ENCODE peak calls at places on chromosomes 16 and 17, in four cellular contexts. K is ascending aorta, L is adrenal gland, A is fibroblast of lung. X is an unnamed sample.

GRCh38 chr16:51665599-51665998 is 514.5 kb upstream of the SALL1 start:
- DNase-seq in A (no peak), K (no peak), L (no peak), X (no peak)

GRCh38 chr17:6713130-6713917 is at the start of gene SLC13A5:
- DNase-seq in K (no peak), A (peak; percentile 4), L (no peak), X (no peak)

GRCh38 chr16:28292731-28293588 is 635 bp downstream of the SBK1 start:
- DNase-seq in A (no peak), K (no peak), L (peak; percentile 47), X (no peak)

GRCh38 chr17:7438050-7438614 is 1.2 kb upstream of the FGF11 start:
- DNase-seq in L (peak; percentile 88), A (no peak), K (no peak), X (peak; percentile 79)

GRCh38 chr16:30609002-30609927 is 924 bp downstream of the ZNF689 start:
- DNase-seq in L (peak; percentile 66), A (peak; percentile 42), K (peak; percentile 69), X (no peak)

GRCh38 chr17:38560503-38561318 is 45.0 kb downstream of the SRCIN1 start:
- DNase-seq in A (peak; percentile 52), K (no peak), L (no peak), X (no peak)

GRCh38 chr17:13417551-13417950 is 184.2 kb downstream of the HS3ST3A1 start:
- DNase-seq in K (no peak), A (no peak), L (no peak), X (no peak)

GRCh38 chr16:78815713-78816112 is 716.3 kb downstream of the WWOX start:
- DNase-seq in K (no peak), L (no peak), A (no peak), X (no peak)

GRCh38 chr16:30024451-30024850 is 1.5 kb downstream of the C16orf92 start:
- DNase-seq in K (no peak), L (no peak), A (no peak), X (no peak)

GRCh38 chr17:40848583-40849235 is 18.3 kb downstream of the KRT12 start:
- DNase-seq in A (no peak), K (no peak), L (no peak), X (no peak)

GRCh38 chr17:5757306-5757907 is 173.1 kb upstream of the NLRP1 start:
- DNase-seq in K (peak; percentile 56), L (peak; percentile 29), A (no peak), X (no peak)

GRCh38 chr17:29614345-29615047 is 8.2 kb downstream of the CORO6 start:
- DNase-seq in L (no peak), A (no peak), K (no peak), X (no peak)

GRCh38 chr17:16464641-16465312 is 27.2 kb downstream of the LRRC75A start:
- DNase-seq in K (no peak), A (no peak), L (no peak), X (no peak)

GRCh38 chr16:29126057-29126494 is 141.2 kb downstream of the LAT start:
- DNase-seq in A (no peak), K (no peak), L (no peak), X (no peak)

GRCh38 chr17:50501054-50501453 is 7.2 kb upstream of the MYCBPAP start:
- DNase-seq in L (no peak), K (no peak), A (peak; percentile 47), X (no peak)

GRCh38 chr17:78818152-78818846 is 22.3 kb downstream of the USP36 start:
- DNase-seq in L (no peak), A (no peak), K (no peak), X (no peak)

GRCh38 chr16:1601031-1601430 is 10.8 kb downstream of the IFT140 start:
- DNase-seq in A (no peak), L (no peak), K (no peak), X (no peak)

GRCh38 chr17:3917391-3917931 is 1.2 kb upstream of the P2RX1 start:
- DNase-seq in K (no peak), L (peak; percentile 58), A (peak; percentile 47), X (no peak)

GRCh38 chr16:86256995-86257394 is 253.3 kb upstream of the FOXF1 start:
- DNase-seq in A (no peak), K (no peak), L (no peak), X (no peak)
- TF ChIP-seq CTCF in A (no peak), K (no peak), L (no peak), X (no peak)

DNA sequence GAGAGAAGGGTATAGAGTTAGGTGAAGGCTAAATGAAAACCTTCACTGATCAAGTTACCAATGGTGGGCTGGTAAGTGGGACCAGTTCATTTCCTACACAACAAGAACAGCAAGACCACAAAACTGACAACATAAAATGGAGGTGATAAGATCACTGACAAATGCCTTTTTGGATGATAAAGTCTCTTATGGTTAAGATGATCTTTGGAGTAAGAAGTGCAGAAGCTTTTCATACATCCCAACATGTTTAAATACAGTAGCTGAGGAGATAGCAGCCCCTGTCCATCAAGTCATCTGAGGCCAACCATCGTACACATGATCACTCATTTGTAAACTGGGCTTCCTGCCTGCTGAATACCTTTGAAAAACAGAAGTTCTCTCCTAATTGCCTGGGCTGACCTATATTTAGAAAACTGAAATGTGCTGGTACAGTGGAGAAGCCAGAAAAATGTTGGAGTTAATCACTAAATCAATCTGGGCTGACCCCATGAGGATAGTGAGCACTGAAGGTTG is 259.0 kb upstream of the ZFHX3 start:
- DNase-seq in K (no peak), A (no peak), L (no peak), X (no peak)
- TF ChIP-seq CTCF in K (no peak), A (no peak), L (no peak), X (no peak)

DNA sequence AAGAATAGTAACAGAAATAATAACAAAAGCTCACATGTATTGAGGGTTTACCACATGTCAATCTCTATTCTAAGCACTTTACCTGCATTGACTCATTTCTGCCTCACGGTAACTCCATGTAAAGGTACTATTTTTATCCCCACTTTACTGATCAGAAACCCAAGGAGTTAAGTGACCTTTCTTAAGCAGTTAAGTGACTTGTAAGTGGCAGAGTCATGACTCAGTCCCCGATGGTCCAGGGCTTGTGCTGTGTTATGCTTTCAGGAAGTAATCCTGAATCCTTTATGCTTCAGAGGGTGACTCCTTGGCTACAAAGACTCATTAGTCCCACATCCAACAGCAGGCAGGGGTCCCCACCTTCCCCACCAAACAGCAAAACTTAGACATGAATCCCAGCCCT is 66.5 kb downstream of the MRM1 start:
- DNase-seq in A (no peak), L (no peak), K (no peak), X (no peak)
- TF ChIP-seq CTCF in A (no peak), L (no peak), K (no peak), X (no peak)

GRCh38 chr16:58563235-58563634 is 47.9 kb downstream of the SETD6 start:
- DNase-seq in A (peak; percentile 33), K (no peak), L (no peak), X (no peak)
- TF ChIP-seq CTCF in A (no peak), K (no peak), L (no peak), X (no peak)

DNA sequence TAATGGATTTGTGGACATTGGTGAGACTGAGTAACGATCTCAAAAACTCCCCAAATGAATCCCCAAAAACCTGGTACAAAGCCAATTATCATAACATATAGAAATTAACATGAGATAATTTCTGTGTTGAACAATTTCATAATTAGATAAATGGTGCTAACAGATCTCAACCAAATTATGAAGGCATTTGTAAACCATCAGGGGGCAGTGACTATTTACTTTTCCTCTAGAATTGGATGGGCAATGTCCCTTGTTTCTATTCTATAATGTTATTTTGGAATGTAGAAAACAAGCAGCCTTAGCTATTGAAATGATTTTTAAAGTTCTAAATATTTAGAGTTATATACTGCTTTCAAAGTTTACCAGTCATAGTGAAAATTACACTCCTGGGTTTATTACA is 57.8 kb downstream of the MYH10 start:
- DNase-seq in K (no peak), L (no peak), A (peak; percentile 39), X (no peak)
- TF ChIP-seq CTCF in K (no peak), L (no peak), A (peak; percentile 35), X (no peak)

GRCh38 chr17:65561394-65562205 is at the start of gene AXIN2:
- DNase-seq in A (peak; percentile 90), L (peak; percentile 91), K (peak; percentile 94), X (peak; percentile 85)
- TF ChIP-seq CTCF in A (no peak), L (peak; percentile 56), K (peak; percentile 11), X (no peak)